ENCODE peak calls at places on chromosomes 1 and 21, in six cellular contexts. R is SK-N-SH, X is HCT116, Z is K562, S is HepG2, Y is GM12878. U is an unnamed sample.
A peak's percentile ranks its signal among the peaks of the same experiment; 100 is the strongest.

GRCh38 chr1:108777839-108778238 is 31.4 kb downstream of the STXBP3 start:
- DNase-seq in R (no peak), X (no peak), Z (no peak), S (no peak), Y (no peak), U (no peak)

GRCh38 chr1:222006715-222007114 is 264.8 kb upstream of the DUSP10 start:
- DNase-seq in R (peak; percentile 36), X (no peak), Z (no peak), S (no peak), Y (no peak), U (no peak)

GRCh38 chr1:47742890-47743760 is 254.1 kb downstream of the TRABD2B start:
- DNase-seq in R (no peak), X (no peak), Z (no peak), S (no peak), Y (no peak), U (no peak)

GRCh38 chr1:48873944-48874343 is 97.3 kb upstream of the BEND5 start:
- DNase-seq in R (no peak), X (no peak), Z (no peak), S (no peak), Y (no peak), U (no peak)

GRCh38 chr1:115807723-115808122 is 33.2 kb downstream of the NHLH2 start:
- DNase-seq in R (peak; percentile 51), X (peak; percentile 78), Z (peak; percentile 62), S (peak; percentile 64), Y (peak; percentile 13), U (peak; percentile 15)

GRCh38 chr21:27802816-27803475 is 836.1 kb upstream of the ADAMTS5 start:
- DNase-seq in R (peak; percentile 27), X (no peak), Z (peak; percentile 31), S (no peak), Y (no peak), U (no peak)

GRCh38 chr21:42974832-42975820 is 764 bp downstream of the PKNOX1 start:
- DNase-seq in R (peak; percentile 92), X (no peak), Z (peak; percentile 93), S (peak; percentile 42), Y (no peak), U (no peak)

GRCh38 chr1:92992066-92992465 is 30.8 kb upstream of the DIPK1A start:
- DNase-seq in R (no peak), X (no peak), Z (no peak), S (no peak), Y (no peak), U (no peak)

GRCh38 chr1:161226320-161226711 is 456 bp downstream of the TOMM40L start:
- DNase-seq in R (no peak), X (no peak), Z (no peak), S (no peak), Y (no peak), U (no peak)

GRCh38 chr1:232528472-232529089 is 101.4 kb downstream of the SIPA1L2 start:
- DNase-seq in R (no peak), X (no peak), Z (no peak), S (no peak), Y (no peak), U (no peak)

DNA sequence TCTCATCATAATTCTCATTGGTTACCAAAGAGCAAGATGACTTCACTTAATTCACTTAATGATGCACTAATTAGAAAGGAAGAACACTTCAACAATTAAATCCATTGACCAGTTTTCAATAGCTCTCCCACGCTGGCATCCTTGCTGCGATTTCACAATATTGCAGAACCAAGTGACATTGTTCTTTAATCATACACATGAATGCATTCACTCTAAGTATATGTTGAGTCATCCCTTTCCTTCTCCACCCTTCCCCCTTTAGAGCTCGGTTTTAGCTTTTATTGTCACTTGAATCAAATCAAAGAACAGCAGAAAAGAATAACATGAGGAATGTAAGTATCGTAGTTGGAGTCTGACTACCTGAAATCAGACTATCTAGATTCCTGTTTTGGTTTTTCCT is 233.6 kb upstream of the FMN2 start:
- DNase-seq in R (no peak), X (no peak), Z (no peak), S (no peak), Y (no peak), U (no peak)
- TF ChIP-seq SIN3A in R (no peak), X (no peak), Z (no peak), S (no peak), Y (no peak), U (no peak)

DNA sequence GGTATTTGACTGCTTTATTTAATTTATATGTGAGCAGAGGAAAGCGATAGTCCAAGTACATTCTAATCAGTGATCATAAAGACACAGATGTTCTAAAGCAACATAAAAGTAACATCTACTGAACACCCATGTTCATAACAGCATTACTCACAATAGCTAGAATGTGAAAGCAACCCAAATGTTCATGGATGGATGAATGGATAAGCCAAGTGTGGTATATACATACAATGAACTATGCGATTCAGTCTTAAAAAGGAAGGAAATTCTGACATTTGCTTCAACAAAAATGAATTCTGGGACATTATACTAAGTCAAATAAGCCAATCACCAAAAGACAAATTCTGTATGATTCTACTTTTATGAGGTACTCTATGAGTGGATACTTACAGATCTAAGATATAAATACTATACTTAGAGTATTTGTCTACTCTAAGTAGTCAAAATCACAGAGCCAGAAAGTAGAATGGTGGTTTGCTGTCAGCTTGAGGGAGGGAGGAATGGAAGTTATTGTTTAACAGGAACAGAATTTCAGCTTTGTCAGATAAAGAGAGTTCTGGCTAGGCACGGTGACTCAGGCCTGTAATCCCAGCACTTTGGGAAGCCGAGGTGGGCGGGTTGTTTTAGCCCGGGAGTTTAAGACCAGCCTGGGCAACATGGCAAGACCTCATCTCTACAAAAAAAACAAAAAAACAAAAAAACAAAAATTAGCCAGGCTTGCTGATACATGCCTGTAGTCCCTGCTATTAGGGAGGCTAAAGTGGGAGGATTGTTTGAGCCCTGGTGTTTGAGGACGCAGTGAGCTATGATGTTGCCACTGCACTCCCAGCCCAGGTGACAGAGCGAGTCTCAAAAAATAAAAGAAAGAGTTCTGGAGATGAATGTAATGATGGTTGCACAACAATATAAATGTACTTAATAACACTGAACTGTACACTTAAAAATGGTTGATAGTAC is 79.7 kb upstream of the ARHGAP29 start:
- DNase-seq in R (no peak), X (no peak), Z (no peak), S (peak; percentile 83), Y (no peak), U (no peak)
- TF ChIP-seq REST in R (no peak), X (no peak), Z (no peak), S (no peak), Y (no peak), U (no peak)

DNA sequence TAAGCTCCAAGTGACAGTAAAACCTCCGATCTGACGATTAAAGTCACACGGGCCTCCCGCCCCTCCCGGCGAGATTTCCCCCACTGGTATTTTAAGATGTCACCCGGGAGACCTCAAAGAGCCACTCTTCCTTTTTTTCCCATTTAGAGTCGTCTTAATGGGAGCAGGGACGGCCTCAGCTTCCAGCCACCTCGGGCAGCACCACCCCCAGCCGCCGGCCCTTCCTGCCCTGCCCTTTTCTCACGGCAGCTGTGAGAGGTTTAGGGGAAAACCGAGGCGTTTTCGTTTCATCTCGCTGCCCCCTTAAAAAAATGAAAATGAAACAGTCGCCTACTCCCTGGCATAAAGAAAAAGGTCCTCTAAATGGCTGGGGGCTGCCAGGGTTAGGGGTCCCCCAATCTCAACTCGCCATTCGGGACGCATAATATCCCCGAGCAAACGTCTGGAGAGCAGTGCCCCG is 1.4 kb downstream of the RUNX3 start:
- DNase-seq in R (peak; percentile 50), X (no peak), Z (no peak), S (no peak), Y (no peak), U (no peak)
- TF ChIP-seq POLR2AphosphoS5 in R (no peak), X (no peak), Z (no peak), S (no peak), Y (peak; percentile 9), U (no peak)

GRCh38 chr1:214224605-214225354 is 56.2 kb upstream of the SMYD2 start:
- DNase-seq in R (no peak), X (no peak), Z (no peak), S (no peak), Y (no peak), U (no peak)
- TF ChIP-seq SIN3A in R (no peak), X (no peak), Z (no peak), S (no peak), Y (no peak), U (no peak)

DNA sequence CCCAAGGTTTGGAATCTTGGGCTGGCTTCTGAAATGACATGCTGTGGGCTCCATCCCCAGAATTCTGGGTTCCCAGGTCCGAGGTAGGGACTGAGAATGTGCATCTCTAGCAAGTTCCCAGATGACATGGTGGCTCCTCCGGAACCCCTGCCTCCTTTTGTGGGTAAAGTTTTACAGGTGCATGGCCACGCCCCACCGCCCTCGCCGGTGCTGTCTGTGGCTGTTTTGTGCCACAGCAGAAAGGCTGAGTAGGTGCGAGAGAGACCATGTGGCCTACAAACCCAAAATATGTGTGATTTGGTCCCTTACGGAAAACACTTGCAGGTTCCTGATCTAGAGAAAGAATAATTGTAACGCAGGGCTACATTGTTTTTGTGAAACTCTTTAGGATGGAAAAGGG is 30.9 kb downstream of the SKI start:
- DNase-seq in R (no peak), X (no peak), Z (no peak), S (no peak), Y (no peak), U (no peak)
- TF ChIP-seq REST in R (no peak), X (no peak), Z (no peak), S (no peak), Y (no peak), U (no peak)

DNA sequence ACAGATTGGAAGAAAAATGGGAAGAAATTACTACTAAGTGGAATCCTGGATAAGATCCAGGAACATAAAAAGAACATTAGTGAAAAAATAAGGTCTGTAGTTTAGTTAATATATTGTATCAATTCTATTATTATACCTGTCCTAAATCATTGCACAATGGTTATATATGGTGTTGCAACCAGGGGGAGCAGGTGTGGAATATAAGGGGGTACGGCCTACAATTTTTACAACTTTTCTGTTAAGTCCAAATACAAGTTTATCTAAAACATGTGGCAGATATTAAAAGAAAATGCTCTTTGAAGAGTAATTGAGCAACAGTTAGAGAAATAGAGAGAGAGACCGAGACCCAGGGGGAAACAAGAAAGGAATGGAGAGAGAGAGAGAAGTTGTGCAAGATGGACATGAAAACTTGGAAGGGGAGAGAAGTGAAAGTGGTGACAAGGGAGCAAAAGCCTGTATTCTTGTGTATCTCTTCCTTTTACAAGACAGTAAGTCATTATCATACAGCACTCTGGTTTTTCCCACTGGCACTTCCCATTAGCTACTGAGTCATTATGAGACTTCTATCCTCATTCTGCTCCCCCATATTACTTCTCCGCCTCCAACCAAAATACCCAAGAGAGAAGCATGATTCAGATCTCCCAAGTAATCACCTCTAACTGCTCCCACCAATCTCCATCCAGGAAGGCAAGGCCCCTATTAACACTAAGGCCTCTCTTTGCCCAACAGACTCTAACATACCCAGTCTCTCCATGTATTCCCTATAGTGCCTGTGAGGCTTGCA is 22.3 kb upstream of the TRAF3IP3 start:
- DNase-seq in R (no peak), X (no peak), Z (no peak), S (no peak), Y (no peak), U (no peak)
- TF ChIP-seq POLR2AphosphoS5 in R (no peak), X (no peak), Z (no peak), S (no peak), Y (no peak), U (no peak)

GRCh38 chr1:12604114-12604874 is 13.7 kb downstream of the DHRS3 start:
- DNase-seq in R (peak; percentile 64), X (peak; percentile 76), Z (peak; percentile 93), S (peak; percentile 95), Y (no peak), U (peak; percentile 91)
- TF ChIP-seq SIN3A in R (peak; percentile 81), X (no peak), Z (no peak), S (no peak), Y (no peak), U (peak; percentile 53)

DNA sequence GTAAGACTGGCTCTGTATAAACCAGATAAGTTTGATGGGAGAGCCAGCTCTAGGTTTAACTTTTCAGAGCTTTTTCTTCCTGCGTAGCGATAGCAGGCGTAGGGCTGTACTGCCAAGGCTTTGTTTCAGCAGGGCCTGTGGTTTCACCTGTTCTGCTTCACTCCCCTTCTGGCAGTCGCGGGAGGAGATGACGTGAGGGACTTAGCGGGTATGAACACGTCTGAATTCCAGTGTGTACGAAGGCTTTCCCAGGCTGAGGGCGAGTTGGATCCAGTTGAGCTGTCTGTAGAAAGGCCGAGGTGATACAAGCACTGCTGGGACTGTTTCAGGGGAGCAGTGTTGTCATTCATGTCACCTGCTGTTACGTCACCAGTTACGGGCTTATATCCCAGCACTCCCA is 21.2 kb downstream of the PEX14 start:
- DNase-seq in R (no peak), X (no peak), Z (no peak), S (no peak), Y (no peak), U (no peak)
- TF ChIP-seq REST in R (no peak), X (no peak), Z (no peak), S (no peak), Y (no peak), U (no peak)

U was measured in Panc1.